ENCODE peak calls at places on chromosome 16, in four cellular contexts. T is uterus, H is suprapubic skin, B is tibial nerve. A is an unnamed sample.

GRCh38 chr16:89320717-89321501 is 103.4 kb downstream of the ZNF778 start:
- DNase-seq in T (no peak), H (no peak), B (no peak), A (peak; percentile 47)

GRCh38 chr16:19980866-19981265 is 92.8 kb downstream of the GPR139 start:
- DNase-seq in T (no peak), H (no peak), B (no peak), A (peak; percentile 25)

GRCh38 chr16:27408012-27408601 is 6.1 kb downstream of the IL21R start:
- DNase-seq in T (no peak), H (no peak), B (no peak), A (no peak)

GRCh38 chr16:16021020-16021419 is 71.6 kb downstream of the ABCC1 start:
- DNase-seq in T (no peak), H (no peak), B (no peak), A (no peak)

GRCh38 chr16:24939738-24940137 is 75.4 kb downstream of the ARHGAP17 start:
- DNase-seq in T (no peak), H (no peak), B (no peak), A (no peak)

GRCh38 chr16:27387724-27388123 is 14.2 kb upstream of the IL21R start:
- DNase-seq in T (no peak), H (no peak), B (no peak), A (no peak)

GRCh38 chr16:86604436-86605220 is 26.3 kb downstream of the FOXL1 start:
- DNase-seq in T (no peak), H (no peak), B (no peak), A (no peak)

GRCh38 chr16:80015566-80015965 is 415.0 kb upstream of the MAF start:
- DNase-seq in T (no peak), H (no peak), B (no peak), A (no peak)

GRCh38 chr16:27529962-27530361 is 19.8 kb downstream of the GTF3C1 start:
- DNase-seq in T (no peak), H (no peak), B (no peak), A (peak; percentile 70)

GRCh38 chr16:79997257-79997656 is 396.7 kb upstream of the MAF start:
- DNase-seq in T (no peak), H (no peak), B (no peak), A (peak; percentile 11)

GRCh38 chr16:75821117-75821516 is 94.8 kb upstream of the CPHXL start:
- DNase-seq in T (no peak), H (no peak), B (no peak), A (no peak)

GRCh38 chr16:20660325-20660724 is 37.2 kb downstream of the ACSM1 start:
- DNase-seq in T (no peak), H (no peak), B (no peak), A (no peak)

GRCh38 chr16:72042157-72042660 is 12.1 kb upstream of the HP start:
- DNase-seq in T (no peak), H (no peak), B (no peak), A (no peak)

GRCh38 chr16:53052519-53053501 is at the start of gene CHD9NB:
- DNase-seq in T (no peak), H (no peak), B (no peak), A (peak; percentile 77)

GRCh38 chr16:74462361-74462760 is 41.1 kb upstream of the CLEC18B start:
- DNase-seq in T (no peak), H (no peak), B (no peak), A (no peak)

GRCh38 chr16:14284930-14285541 is 213.9 kb downstream of the MRTFB start:
- DNase-seq in T (no peak), H (no peak), B (no peak), A (peak; percentile 44)

GRCh38 chr16:89841275-89841674 is 13.0 kb downstream of the SPIRE2 start:
- DNase-seq in T (no peak), H (no peak), B (no peak), A (no peak)

GRCh38 chr16:69928856-69929400 is 22.2 kb upstream of the CLEC18A start:
- DNase-seq in T (no peak), H (no peak), B (no peak), A (no peak)

GRCh38 chr16:78693496-78693895 is 594.0 kb downstream of the WWOX start:
- DNase-seq in T (no peak), H (no peak), B (no peak), A (no peak)

GRCh38 chr16:69077251-69077650 is 28.2 kb upstream of the HAS3 start:
- DNase-seq in T (no peak), H (no peak), B (no peak), A (peak; percentile 67)

GRCh38 chr16:802914-803750 is 2.6 kb upstream of the GNG13 start:
- DNase-seq in T (no peak), H (no peak), B (no peak), A (no peak)

GRCh38 chr16:799948-800833 is at the start of gene GNG13:
- DNase-seq in T (no peak), H (no peak), B (no peak), A (no peak)

GRCh38 chr16:800834-801488 is 427 bp upstream of the GNG13 start:
- DNase-seq in T (no peak), H (no peak), B (no peak), A (no peak)

GRCh38 chr16:802461-802860 is 1.9 kb upstream of the GNG13 start:
- DNase-seq in T (no peak), H (no peak), B (no peak), A (no peak)

DNA sequence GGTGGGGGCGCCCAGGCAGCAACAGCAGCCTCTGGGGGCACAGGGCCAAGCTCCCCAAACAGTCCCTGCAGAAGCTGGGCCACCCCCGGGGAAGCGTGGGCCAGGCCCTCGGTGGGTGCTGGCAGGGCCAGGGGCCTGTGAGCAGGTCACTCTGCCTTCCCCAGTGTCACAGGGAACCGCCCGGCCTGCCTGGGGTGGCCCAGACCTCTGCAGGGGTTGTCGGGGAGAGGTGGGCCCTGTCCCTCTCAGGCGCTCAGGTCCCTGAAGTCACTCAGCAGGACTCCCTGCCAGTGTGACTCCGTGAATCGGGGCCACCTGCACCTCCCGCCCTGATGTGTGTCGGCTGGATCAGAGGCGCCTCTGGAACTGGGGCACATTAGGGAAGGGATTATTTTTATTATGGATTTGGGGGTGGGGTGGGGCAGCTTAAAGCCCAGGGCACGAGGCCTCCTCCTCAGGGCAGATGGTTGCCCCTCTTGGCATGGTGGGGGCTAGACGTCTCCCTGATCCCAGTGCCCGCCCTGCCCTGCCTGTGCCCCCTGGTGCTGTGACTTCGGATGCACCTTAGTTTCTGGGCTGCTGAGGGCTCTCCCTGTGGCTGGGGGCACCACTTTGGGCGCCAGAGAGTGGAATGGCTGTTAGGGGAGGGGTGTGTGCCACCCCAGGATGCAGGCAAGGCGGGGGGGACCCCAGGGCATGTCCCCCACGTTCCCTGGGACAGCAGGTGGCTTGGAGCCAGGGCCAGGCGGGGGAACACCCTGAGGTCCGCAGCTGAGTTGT is 1.2 kb upstream of the GNG13 start:
- DNase-seq in T (no peak), H (no peak), B (no peak), A (no peak)
- TF ChIP-seq POLR2A in T (no peak), H (no peak), B (no peak), A (no peak)

DNA sequence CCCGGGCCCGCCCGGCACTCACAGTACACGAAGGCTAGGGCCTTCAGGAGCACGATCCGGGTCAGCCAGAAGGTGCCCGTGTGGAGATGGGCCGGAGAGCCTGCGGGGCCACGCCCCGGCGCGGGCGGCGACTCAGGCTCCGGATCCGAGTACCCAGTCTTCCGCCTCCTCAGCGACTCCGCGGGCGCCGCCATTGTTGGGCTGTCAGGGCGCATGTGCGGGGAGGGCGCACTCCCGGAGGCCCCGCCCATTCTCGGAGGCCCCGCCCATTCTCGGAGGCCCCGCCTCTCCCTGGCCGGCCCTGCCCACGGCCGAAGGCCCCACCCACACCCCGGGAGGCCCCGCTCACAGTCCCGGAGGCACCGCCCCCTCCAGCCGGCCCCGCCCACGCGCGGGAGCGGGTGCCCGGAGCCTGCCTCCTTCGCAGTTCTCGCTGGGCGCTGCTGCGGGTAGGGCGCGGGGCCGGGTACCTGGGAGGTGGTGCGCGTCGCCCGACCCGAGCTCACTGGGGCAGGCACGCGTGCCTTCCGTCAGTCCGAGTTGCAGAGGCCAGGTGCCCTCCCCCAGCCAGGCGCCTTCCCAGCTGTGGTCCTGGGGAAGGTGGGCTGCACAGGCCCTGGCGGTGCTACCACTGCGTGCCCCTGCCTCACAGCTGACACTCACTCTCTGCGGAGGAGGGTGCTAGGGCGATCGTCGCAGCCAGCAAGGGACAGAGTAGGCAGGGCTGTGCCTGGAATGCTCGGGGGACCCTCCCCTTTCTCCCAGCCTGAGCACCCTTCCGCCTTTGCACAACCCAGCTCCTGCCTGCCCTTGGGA is at the start of gene LMF1:
- DNase-seq in T (peak; percentile 94), H (peak; percentile 96), B (peak; percentile 91), A (peak; percentile 98)
- TF ChIP-seq POLR2A in T (peak; percentile 58), H (peak; percentile 38), B (peak; percentile 71), A (peak; percentile 72)

GRCh38 chr16:31055613-31056012 is 18.4 kb downstream of the ZNF668 start:
- DNase-seq in T (no peak), H (no peak), B (no peak), A (no peak)

GRCh38 chr16:31050280-31051030 is 17.1 kb downstream of the STX4 start:
- DNase-seq in T (no peak), H (no peak), B (no peak), A (no peak)

DNA sequence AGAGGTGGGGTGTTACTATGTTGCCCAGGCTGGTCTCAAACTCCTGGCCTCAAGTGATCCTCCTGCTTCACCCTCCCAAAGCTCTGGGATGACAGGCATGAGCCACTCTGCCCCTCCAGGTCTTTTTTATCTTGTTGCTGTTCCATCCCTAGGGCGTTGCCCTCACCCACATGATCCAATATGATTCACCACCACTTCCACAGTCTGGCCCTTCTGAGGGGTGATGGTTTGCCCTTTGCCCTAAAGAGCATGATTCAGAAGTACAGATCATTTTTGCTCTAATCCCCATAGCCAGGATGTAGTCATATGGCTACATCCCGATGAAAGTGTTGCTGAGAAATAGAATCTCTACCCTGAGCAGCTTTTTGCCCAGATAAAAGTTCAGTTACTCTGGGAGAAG is 18.8 kb downstream of the STX4 start:
- DNase-seq in T (no peak), H (no peak), B (no peak), A (peak; percentile 91)
- TF ChIP-seq POLR2A in T (no peak), H (no peak), B (no peak), A (no peak)

GRCh38 chr16:31698901-31699300 is 171.2 kb downstream of the AHSP start:
- DNase-seq in T (no peak), H (no peak), B (no peak), A (no peak)

GRCh38 chr16:31700200-31700529 is 172.5 kb downstream of the AHSP start:
- DNase-seq in T (no peak), H (no peak), B (no peak), A (no peak)

GRCh38 chr16:31701734-31702133 is 171.9 kb upstream of the ZNF267 start:
- DNase-seq in T (no peak), H (no peak), B (no peak), A (no peak)

GRCh38 chr16:31699601-31700000 is 171.9 kb downstream of the AHSP start:
- DNase-seq in T (no peak), H (no peak), B (no peak), A (no peak)

DNA sequence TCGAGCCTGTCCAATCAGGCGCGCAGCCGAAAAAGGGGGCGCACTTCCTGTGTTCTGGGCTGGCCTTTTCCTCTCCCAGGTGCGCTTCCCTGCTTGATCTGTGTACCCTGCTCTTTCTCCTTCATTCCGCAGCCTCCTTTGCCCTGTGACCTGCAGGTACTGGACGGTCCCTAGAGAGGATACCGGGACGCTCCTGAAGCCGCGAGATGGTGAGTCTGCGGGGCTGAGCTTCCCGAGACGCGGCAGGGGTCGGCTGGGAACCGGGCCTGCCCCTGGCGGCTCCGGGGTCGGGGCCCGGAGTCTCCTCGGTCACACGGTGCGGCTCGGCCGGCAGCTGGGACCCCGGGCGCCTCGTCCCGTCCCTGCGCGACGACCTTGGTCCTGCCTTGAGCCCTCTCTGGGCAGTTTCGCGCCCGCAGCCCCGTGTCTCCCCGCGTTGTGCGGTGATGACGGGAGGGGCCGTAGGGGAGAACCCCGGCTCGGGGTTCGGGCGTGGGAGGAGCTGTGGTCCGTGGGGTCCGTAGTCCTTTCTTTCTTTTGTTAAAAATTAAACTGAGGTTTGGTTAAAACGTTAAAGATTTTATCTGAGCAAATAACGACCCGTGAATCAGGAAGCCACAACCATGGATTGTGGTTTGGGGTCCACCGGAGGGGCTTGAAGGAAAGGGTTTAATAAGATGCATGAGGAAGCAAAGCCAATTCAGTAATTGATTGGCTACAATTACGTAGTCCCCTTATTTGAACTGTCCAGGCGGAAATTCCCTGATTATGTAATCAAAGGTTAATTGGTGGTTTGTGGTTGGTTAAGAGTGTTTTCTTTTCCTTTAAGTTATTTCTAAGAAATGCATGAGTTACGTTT is 172.8 kb upstream of the ZNF267 start:
- DNase-seq in T (peak; percentile 81), H (peak; percentile 79), B (peak; percentile 75), A (peak; percentile 53)
- TF ChIP-seq POLR2A in T (peak; percentile 7), H (no peak), B (no peak), A (no peak)